ENCODE peak calls at places on chromosomes 13 and 19, in eight cellular contexts. R, N, I, P, C, T, X and A are unnamed samples. For H3K4me1, the result is how much of the 10 kb centered on the place peaks cover.

GRCh38 chr13:32252812-32253440 is 62.2 kb downstream of the ZAR1L start:
- DNase-seq in R (no peak), X (no peak), I (no peak), N (no peak), P (no peak), T (no peak), C (no peak), A (no peak)

GRCh38 chr19:19021115-19021514 is 12.2 kb downstream of the SUGP2 start:
- DNase-seq in P (no peak), X (no peak), I (no peak), T (no peak), C (no peak), N (no peak), R (no peak), A (no peak)

GRCh38 chr13:20391597-20392452 is 133.8 kb downstream of the CRYL1 start:
- DNase-seq in P (no peak), T (no peak), I (no peak), R (no peak), X (no peak), N (peak), C (no peak), A (no peak)

GRCh38 chr19:5243878-5244277 is 96.7 kb downstream of the PTPRS start:
- DNase-seq in R (no peak), P (no peak), C (no peak), I (no peak), N (no peak), X (no peak), T (no peak), A (no peak)

GRCh38 chr13:40069173-40070044 is 413.9 kb downstream of the COG6 start:
- DNase-seq in N (peak), C (peak), P (peak), T (peak), I (peak), X (peak), R (peak), A (peak)

GRCh38 chr13:98986226-98986846 is 8.5 kb upstream of the DOCK9 start:
- DNase-seq in P (no peak), N (no peak), R (no peak), I (no peak), T (no peak), C (no peak), X (no peak), A (no peak)

GRCh38 chr13:96967248-96967745 is 27.0 kb downstream of the OXGR1 start:
- DNase-seq in X (no peak), N (no peak), C (no peak), R (no peak), I (no peak), P (no peak), T (no peak), A (no peak)

GRCh38 chr19:36254848-36255247 is 39.9 kb downstream of the ZNF146 start:
- DNase-seq in X (no peak), C (no peak), P (no peak), I (no peak), R (no peak), T (no peak), N (no peak), A (no peak)

GRCh38 chr19:48466571-48467325 is 2.4 kb upstream of the CYTH2 start:
- DNase-seq in I (no peak), R (no peak), C (no peak), P (no peak), X (no peak), T (no peak), N (no peak), A (no peak)

GRCh38 chr19:10712754-10713153 is 5.1 kb upstream of the DNM2 start:
- DNase-seq in N (no peak), I (peak), P (no peak), C (no peak), X (no peak), R (no peak), T (no peak), A (no peak)

GRCh38 chr13:51437550-51438127 is 15.2 kb downstream of the INTS6 start:
- DNase-seq in I (no peak), R (no peak), X (no peak), N (no peak), P (no peak), C (peak), T (no peak), A (no peak)

GRCh38 chr19:2544576-2545415 is 68.9 kb downstream of the GADD45B start:
- DNase-seq in N (no peak), I (no peak), T (no peak), P (no peak), C (no peak), R (no peak), X (no peak), A (no peak)

GRCh38 chr19:2547721-2548120 is 71.8 kb downstream of the GADD45B start:
- DNase-seq in T (no peak), C (no peak), P (no peak), R (no peak), I (no peak), N (no peak), X (no peak), A (no peak)

GRCh38 chr19:2548966-2549365 is 73.0 kb downstream of the GADD45B start:
- DNase-seq in R (no peak), T (no peak), C (no peak), P (no peak), I (no peak), X (no peak), N (no peak), A (no peak)

GRCh38 chr19:2547033-2547680 is 71.2 kb downstream of the GADD45B start:
- DNase-seq in I (no peak), R (no peak), P (no peak), X (no peak), C (no peak), N (no peak), T (no peak), A (no peak)

DNA sequence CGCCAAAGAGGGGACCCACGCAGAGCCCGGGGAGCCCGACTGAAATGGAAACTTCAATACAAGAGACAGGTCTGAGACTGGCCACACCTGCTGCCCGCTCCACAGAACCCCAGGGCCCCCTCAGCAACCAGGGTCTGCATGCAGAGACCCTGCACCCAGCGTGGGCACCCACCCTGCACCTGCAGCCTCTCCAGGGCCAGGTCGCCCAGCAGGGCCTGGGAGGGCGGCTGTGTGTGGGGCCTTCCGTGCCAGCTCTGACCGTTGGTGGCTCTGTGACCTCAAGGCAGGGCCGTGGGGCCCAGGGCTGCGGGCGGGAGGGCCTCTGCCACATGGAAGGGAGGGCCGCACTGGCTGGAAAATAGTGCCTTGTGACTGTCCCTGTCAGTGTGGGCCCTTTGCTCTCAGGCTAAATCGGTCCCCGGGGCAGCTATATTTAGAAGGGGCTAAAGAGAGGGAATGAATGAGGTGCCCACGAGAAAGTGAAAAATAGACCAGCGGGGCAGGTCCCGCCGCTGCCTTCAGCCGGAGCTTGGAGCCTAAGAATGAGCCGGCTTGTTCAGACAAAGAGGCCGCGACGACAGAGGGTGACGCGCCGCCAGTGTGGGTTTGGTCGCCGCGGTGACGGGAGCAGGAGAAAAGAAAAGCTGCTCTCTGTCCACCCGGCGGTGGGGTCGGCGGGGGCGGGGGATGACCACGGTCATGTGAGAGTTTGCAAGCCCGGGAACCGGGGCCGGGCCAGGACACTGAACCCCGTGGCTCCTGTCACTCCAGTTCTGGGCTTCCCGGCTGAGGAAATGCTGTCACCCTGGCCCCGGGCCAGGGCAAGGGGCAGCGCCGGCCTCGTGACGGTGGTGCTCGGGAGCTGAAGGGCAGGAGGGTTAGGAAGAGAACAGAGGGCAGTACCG is 70.5 kb downstream of the GADD45B start:
- DNase-seq in N (no peak), P (peak), I (peak), T (peak), C (peak), R (peak), X (peak), A (peak)
- H3K4me1 ChIP-seq in N (half or more), P (half or more), I (half or more), T (under half), C (half or more), R (half or more), X (under half), A (half or more)

GRCh38 chr19:39542198-39542597 is 2.2 kb upstream of the EID2 start:
- DNase-seq in X (no peak), C (no peak), I (no peak), R (no peak), P (no peak), T (no peak), N (no peak), A (no peak)
- TF ChIP-seq POLR2A in X (no peak), C (no peak), I (no peak), R (no peak), P (no peak), T (no peak), N (no peak), A (no peak)

GRCh38 chr13:30797847-30798246 is 62.5 kb downstream of the ALOX5AP start:
- DNase-seq in R (no peak), X (no peak), N (no peak), T (no peak), C (no peak), I (no peak), P (no peak), A (no peak)

GRCh38 chr13:30796833-30797601 is 61.7 kb downstream of the ALOX5AP start:
- DNase-seq in C (no peak), P (no peak), N (no peak), R (no peak), T (no peak), I (no peak), X (no peak), A (no peak)

GRCh38 chr13:30798776-30799625 is 63.7 kb downstream of the ALOX5AP start:
- DNase-seq in X (no peak), T (peak), C (no peak), R (no peak), N (no peak), I (no peak), P (no peak), A (no peak)

GRCh38 chr13:30800107-30800506 is 64.8 kb downstream of the ALOX5AP start:
- DNase-seq in R (no peak), T (no peak), P (no peak), I (no peak), X (no peak), C (no peak), N (no peak), A (no peak)

GRCh38 chr13:30796132-30796832 is 60.9 kb downstream of the ALOX5AP start:
- DNase-seq in P (no peak), N (peak), C (no peak), T (no peak), X (peak), I (peak), R (no peak), A (no peak)
- H3K4me3 ChIP-seq in P (no peak), N (no peak), C (peak), T (no peak), X (no peak), I (no peak), R (no peak), A (peak)

GRCh38 chr13:110249326-110249725 is 57.6 kb downstream of the COL4A1 start:
- DNase-seq in I (no peak), X (peak), N (no peak), T (no peak), C (no peak), R (no peak), P (no peak), A (no peak)
- H3K4me1 ChIP-seq in I (under half), X (under half), N (under half), T (under half), C (under half), R (half or more), P (under half), A (half or more)

DNA sequence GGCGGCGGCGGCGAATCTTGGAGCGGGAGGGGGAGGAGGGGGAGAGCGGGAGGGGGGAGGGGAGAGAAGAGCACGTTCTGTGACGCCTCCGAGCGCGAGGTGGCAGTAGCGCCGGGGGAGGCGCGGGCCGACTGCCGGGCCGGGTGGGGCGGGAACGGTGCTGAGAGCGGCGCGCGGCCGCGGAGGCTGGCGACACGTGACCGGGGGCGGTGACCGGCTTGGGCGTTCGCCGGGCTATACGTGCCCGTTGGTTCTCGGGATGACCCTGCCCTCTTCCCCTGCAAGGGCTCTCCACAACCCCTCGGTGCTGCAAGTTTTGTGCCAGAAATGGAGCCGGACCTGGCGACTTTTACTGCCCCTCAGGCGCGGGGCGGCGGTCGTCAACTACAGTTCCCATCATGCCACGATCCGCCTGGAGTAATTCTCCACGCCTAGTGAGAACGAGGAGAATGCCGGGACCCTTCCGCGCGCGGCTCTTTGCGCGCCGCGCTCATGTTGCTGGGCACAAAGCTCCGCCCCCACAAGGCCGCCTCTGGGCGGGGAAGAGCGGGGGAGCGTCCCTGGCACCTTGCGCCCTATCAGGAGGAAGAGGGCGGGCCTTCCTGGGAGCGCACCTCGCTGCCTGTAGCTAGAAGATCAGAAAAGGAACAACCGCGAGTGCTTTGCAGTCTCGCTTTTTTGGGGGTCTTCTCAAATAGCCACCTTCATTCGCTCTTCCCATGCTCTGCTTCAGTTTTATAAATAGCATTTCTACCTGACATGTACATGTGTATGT is at the start of gene KPNA3:
- DNase-seq in P (peak), R (peak), X (peak), T (peak), N (peak), C (peak), I (peak), A (peak)
- TF ChIP-seq POLR2A in P (peak), R (peak), X (no peak), T (peak), N (peak), C (peak), I (peak), A (peak)

DNA sequence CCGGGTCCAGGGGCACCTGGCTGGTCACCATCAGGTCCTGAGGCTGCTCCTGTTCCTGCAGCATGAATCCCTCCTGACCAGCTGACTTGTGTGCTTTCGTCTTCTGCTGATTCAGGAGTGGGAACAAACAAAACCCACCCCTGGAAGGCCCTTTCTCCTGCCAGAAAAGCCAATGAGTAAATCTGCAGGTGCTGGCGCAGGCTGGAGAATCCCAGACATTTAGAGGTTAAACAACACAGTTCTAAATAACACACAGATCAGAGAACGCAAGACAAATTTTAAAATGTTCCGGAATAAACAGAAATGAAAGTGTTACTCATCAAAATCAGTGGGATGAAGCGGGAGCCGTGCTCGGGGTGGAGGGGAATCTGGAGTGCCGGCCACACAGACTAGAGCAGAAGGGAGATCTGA is 60.6 kb upstream of the C13orf46 start:
- DNase-seq in X (no peak), N (no peak), C (no peak), P (no peak), R (no peak), T (no peak), I (no peak), A (no peak)
- H3K4me3 ChIP-seq in X (no peak), N (no peak), C (no peak), P (no peak), R (no peak), T (peak), I (no peak), A (peak)

GRCh38 chr19:1247747-1248453 is 483 bp upstream of the MIDN start:
- DNase-seq in P (peak), N (no peak), T (peak), C (peak), R (peak), I (peak), X (no peak), A (no peak)
- H3K4me1 ChIP-seq in P (half or more), N (under half), T (under half), C (half or more), R (half or more), I (half or more), X (half or more), A (half or more)

GRCh38 chr19:7633619-7634018 is at the start of gene PCP2:
- DNase-seq in I (no peak), T (no peak), R (no peak), P (no peak), N (no peak), X (no peak), C (no peak), A (no peak)
- TF ChIP-seq POLR2A in I (no peak), T (no peak), R (no peak), P (no peak), N (no peak), X (no peak), C (no peak), A (no peak)